ENCODE peak calls at places on chromosome 20, in six cellular contexts. E is H1, Q is K562, Z is GM12878, S is HepG2, B is GM12891. K is an unnamed sample.

GRCh38 chr20:60292001-60292520 is 333.8 kb downstream of the CDH26 start:
- DNase-seq in S (no peak), B (no peak), E (no peak), Z (no peak), Q (no peak), K (no peak)

GRCh38 chr20:25226433-25227316 is 21.2 kb upstream of the PYGB start:
- DNase-seq in S (no peak), E (no peak), B (no peak), Q (no peak), Z (no peak), K (no peak)

GRCh38 chr20:8066662-8067061 is 47.1 kb upstream of the TMX4 start:
- DNase-seq in E (no peak), Q (no peak), B (no peak), Z (no peak), S (no peak), K (no peak)

GRCh38 chr20:36184816-36185776 is 30.6 kb downstream of the EPB41L1 start:
- DNase-seq in S (no peak), Q (no peak), E (no peak), B (no peak), Z (no peak), K (no peak)

GRCh38 chr20:36717657-36718056 is 28.2 kb downstream of the NDRG3 start:
- DNase-seq in E (no peak), B (no peak), S (peak; percentile 45), Q (no peak), Z (no peak), K (no peak)

GRCh38 chr20:23047738-23048214 is 1.7 kb downstream of the THBD start:
- DNase-seq in Z (no peak), B (no peak), Q (no peak), E (no peak), S (no peak), K (no peak)

GRCh38 chr20:39630215-39630614 is 668.1 kb downstream of the DHX35 start:
- DNase-seq in Q (no peak), Z (no peak), S (no peak), E (no peak), B (no peak), K (no peak)

GRCh38 chr20:60431349-60431748 is 473.1 kb downstream of the CDH26 start:
- DNase-seq in Z (no peak), E (no peak), B (no peak), S (no peak), Q (no peak), K (no peak)

GRCh38 chr20:58179432-58180099 is 48.9 kb downstream of the ANKRD60 start:
- DNase-seq in S (peak; percentile 21), Z (no peak), B (peak; percentile 81), E (peak; percentile 10), Q (peak; percentile 87), K (peak; percentile 67)

GRCh38 chr20:51481311-51481997 is 61.1 kb downstream of the NFATC2 start:
- DNase-seq in Z (no peak), Q (no peak), E (no peak), S (no peak), B (no peak), K (no peak)

GRCh38 chr20:16283307-16283706 is 289.9 kb downstream of the KIF16B start:
- DNase-seq in B (no peak), Q (no peak), S (no peak), E (no peak), Z (no peak), K (no peak)

GRCh38 chr20:11895832-11896484 is 21.7 kb upstream of the BTBD3 start:
- DNase-seq in Q (no peak), S (no peak), Z (no peak), B (no peak), E (no peak), K (no peak)

GRCh38 chr20:50247196-50248094 is 56.8 kb downstream of the CEBPB start:
- DNase-seq in S (no peak), Z (no peak), E (no peak), B (no peak), Q (no peak), K (no peak)

GRCh38 chr20:52410182-52410647 is 218.6 kb upstream of the ZFP64 start:
- DNase-seq in Z (no peak), E (no peak), B (no peak), Q (no peak), S (no peak), K (no peak)

GRCh38 chr20:50680106-50680960 is 11.0 kb downstream of the RIPOR3 start:
- DNase-seq in B (no peak), Q (no peak), E (no peak), Z (no peak), S (peak; percentile 90), K (no peak)

GRCh38 chr20:58649288-58650180 is 1.5 kb upstream of the STX16 start:
- DNase-seq in E (no peak), Z (no peak), Q (no peak), B (no peak), S (no peak), K (no peak)

GRCh38 chr20:58889334-58890072 is 37.0 kb downstream of the GNAS start:
- DNase-seq in Z (no peak), E (no peak), Q (no peak), B (no peak), S (no peak), K (no peak)

GRCh38 chr20:46406986-46407670 is 713 bp upstream of the ELMO2 start:
- DNase-seq in Q (no peak), B (no peak), E (no peak), Z (peak; percentile 42), S (peak; percentile 47), K (peak; percentile 20)

GRCh38 chr20:25233016-25233772 is 14.7 kb upstream of the PYGB start:
- DNase-seq in S (peak; percentile 88), E (no peak), Z (no peak), Q (peak; percentile 14), B (no peak), K (no peak)

DNA sequence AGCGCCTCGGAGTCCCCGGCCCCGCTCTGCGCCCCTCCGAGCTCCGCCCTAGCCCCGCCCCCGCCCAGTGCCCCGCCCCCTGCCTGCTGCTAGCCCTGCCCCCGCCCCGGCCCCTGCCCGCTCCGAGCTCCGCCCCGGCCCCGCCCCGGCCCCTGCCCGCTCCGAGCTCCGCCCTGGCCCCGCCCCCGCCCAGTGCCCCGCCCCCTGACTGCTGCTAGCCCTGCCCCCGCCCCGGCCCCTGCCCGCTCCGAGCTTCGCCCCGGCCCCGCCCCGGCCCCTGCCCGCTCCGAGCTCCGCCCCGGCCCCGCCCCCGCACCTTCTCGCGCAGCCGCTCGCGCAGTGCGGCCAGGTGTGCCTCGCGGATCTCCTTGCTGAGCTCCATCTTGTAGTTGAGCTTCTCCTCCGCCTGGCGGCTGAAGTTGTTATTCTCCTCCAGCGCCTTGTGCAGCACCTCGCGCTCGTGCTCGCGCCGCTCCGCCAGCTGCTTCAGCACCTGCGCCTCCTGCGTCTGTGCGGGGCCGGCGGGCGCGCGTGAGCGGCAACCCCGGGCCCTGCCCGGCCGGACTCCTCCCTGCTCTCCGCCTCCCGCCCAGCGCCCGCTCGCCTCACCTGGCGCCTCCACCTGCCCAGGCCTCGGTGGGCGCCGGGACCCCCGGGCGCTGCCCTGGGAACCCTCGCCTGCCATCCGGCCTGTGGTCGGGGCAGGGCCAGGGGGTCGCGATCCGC is 11.3 kb downstream of the STMN3 start:
- DNase-seq in S (peak; percentile 90), E (no peak), Q (peak; percentile 94), B (peak; percentile 89), Z (peak; percentile 48), K (peak; percentile 88)
- TF ChIP-seq POLR2A in S (peak; percentile 73), E (no peak), Q (no peak), B (no peak), Z (no peak), K (no peak)

GRCh38 chr20:4245542-4245941 is 230.2 kb upstream of the RNF24 start:
- DNase-seq in Q (no peak), B (no peak), S (no peak), E (no peak), Z (no peak), K (no peak)

GRCh38 chr20:4246428-4246827 is 231.1 kb upstream of the RNF24 start:
- DNase-seq in S (no peak), Q (no peak), Z (no peak), B (no peak), E (no peak), K (no peak)

GRCh38 chr20:4242376-4242775 is 227.0 kb upstream of the RNF24 start:
- DNase-seq in B (no peak), S (no peak), E (no peak), Z (no peak), Q (peak; percentile 21), K (no peak)

GRCh38 chr20:4244700-4245485 is 229.5 kb upstream of the RNF24 start:
- DNase-seq in E (no peak), B (no peak), S (peak; percentile 95), Z (no peak), Q (no peak), K (no peak)

DNA sequence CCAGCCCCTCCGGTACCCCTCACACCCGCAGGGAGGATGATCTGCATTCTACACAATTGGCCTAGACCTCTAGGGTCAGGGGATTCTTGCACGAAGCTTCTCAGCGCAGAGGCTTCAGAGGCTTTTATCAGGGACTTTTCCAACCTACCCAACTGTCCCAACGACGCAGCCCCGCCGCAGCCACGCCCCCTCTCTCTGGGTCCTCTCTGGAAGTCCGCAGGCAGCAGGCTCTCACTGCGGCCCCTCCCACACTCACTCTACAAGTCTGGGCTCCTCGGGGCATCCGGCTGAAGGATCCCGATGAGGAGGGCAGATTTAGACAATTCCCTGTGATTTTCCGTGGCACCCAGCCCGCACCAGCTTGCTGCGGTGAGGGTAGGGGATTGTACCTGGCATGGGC is 227.7 kb upstream of the RNF24 start:
- DNase-seq in Z (no peak), S (no peak), Q (peak; percentile 37), E (no peak), B (no peak), K (no peak)
- TF ChIP-seq TAF1 in Z (no peak), S (no peak), Q (no peak), E (no peak), B (no peak), K (no peak)

GRCh38 chr20:427401-427800 is 19.3 kb downstream of the RBCK1 start:
- DNase-seq in Q (no peak), B (no peak), S (no peak), Z (no peak), E (no peak), K (no peak)

GRCh38 chr20:427849-428657 is 20.0 kb downstream of the RBCK1 start:
- DNase-seq in S (no peak), Z (no peak), E (no peak), B (no peak), Q (peak; percentile 4), K (no peak)

GRCh38 chr20:426564-426963 is 18.5 kb downstream of the RBCK1 start:
- DNase-seq in Z (no peak), E (no peak), B (no peak), Q (no peak), S (no peak), K (no peak)

GRCh38 chr20:430091-430999 is 22.2 kb downstream of the RBCK1 start:
- DNase-seq in S (no peak), Z (no peak), E (no peak), Q (no peak), B (no peak), K (no peak)

GRCh38 chr20:428658-429200 is 20.6 kb downstream of the RBCK1 start:
- DNase-seq in Z (no peak), E (no peak), B (no peak), Q (no peak), S (no peak), K (no peak)
- TF ChIP-seq POLR2AphosphoS5 in Z (no peak), E (no peak), B (no peak), Q (no peak), S (no peak), K (no peak)

DNA sequence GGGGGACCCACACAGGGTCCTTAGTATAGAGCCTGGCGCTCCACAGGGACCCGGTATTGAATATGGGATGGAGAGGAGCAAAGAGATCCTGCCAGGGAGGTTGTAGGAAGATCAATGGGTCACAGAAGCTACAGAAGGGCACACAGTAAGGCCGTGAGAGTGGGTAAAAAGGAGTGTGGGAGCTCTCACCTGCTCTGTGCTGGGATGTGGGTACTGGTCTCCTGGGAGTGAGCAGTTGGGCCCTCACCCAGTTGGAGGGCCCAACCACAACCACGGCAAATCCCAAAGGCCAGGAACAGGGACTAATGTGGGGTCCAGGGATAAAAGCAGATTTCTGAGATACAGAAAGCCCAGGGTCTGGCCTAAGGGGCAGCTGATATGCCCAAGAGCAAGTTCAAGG is 73.4 kb upstream of the RNF24 start:
- DNase-seq in B (no peak), Q (no peak), S (no peak), Z (no peak), E (no peak), K (no peak)
- TF ChIP-seq POLR2A in B (no peak), Q (no peak), S (no peak), Z (no peak), E (no peak), K (no peak)

K was measured in GM12892.